ENCODE peak calls at places on chromosomes 2 and 18, in nine cellular contexts. Q is uterus, M is A673, K is upper lobe of right lung, Z is stomach, W is tibial artery, C is SJSA1, N is colonic mucosa, B is GM12878. J is an unnamed sample. For H3K4me1, the result is how much of the 10 kb centered on the place peaks cover.

GRCh38 chr2:144460981-144461766 is 58.7 kb downstream of the ZEB2 start:
- DNase-seq in Q (peak), M (peak), K (no peak), Z (no peak), W (no peak), C (peak), N (peak), B (no peak), J (no peak)

GRCh38 chr2:224941958-224942357 is 100.3 kb downstream of the DOCK10 start:
- DNase-seq in Q (no peak), M (no peak), K (no peak), Z (no peak), W (no peak), C (no peak), N (no peak), B (no peak), J (no peak)

GRCh38 chr2:55133467-55134315 is 83.4 kb upstream of the RTN4 start:
- DNase-seq in Q (peak), M (peak), K (no peak), Z (peak), W (peak), C (peak), N (no peak), B (peak), J (no peak)

GRCh38 chr2:27322301-27322765 is 564 bp downstream of the MPV17 start:
- DNase-seq in Q (no peak), M (no peak), K (no peak), Z (no peak), W (no peak), C (no peak), N (peak), B (no peak), J (no peak)

GRCh38 chr2:28342081-28342967 is 50.3 kb upstream of the FOSL2 start:
- DNase-seq in Q (peak), M (peak), K (peak), Z (peak), W (peak), C (peak), N (peak), B (no peak), J (no peak)

GRCh38 chr2:55282110-55282917 is 13.3 kb upstream of the MTIF2 start:
- DNase-seq in Q (peak), M (peak), K (peak), Z (peak), W (peak), C (peak), N (peak), B (peak), J (peak)

GRCh38 chr2:112706170-112706664 is 14.6 kb upstream of the NT5DC4 start:
- DNase-seq in Q (no peak), M (no peak), K (no peak), Z (no peak), W (no peak), C (no peak), N (no peak), B (peak), J (no peak)

GRCh38 chr2:64213607-64214275 is 69.5 kb upstream of the PELI1 start:
- DNase-seq in Q (no peak), M (no peak), K (no peak), Z (no peak), W (no peak), C (no peak), N (no peak), B (peak), J (no peak)

GRCh38 chr2:144143294-144144092 is 376.4 kb downstream of the ZEB2 start:
- DNase-seq in Q (no peak), M (no peak), K (no peak), Z (no peak), W (no peak), C (no peak), N (no peak), B (no peak), J (no peak)

GRCh38 chr18:78238404-78239089 is 741.1 kb upstream of the SALL3 start:
- DNase-seq in Q (no peak), M (peak), K (no peak), Z (no peak), W (no peak), C (no peak), N (no peak), B (no peak), J (no peak)

GRCh38 chr2:178871536-178871935 is 64.3 kb upstream of the TTN start:
- DNase-seq in Q (no peak), M (no peak), K (no peak), Z (no peak), W (no peak), C (no peak), N (no peak), B (no peak), J (no peak)

DNA sequence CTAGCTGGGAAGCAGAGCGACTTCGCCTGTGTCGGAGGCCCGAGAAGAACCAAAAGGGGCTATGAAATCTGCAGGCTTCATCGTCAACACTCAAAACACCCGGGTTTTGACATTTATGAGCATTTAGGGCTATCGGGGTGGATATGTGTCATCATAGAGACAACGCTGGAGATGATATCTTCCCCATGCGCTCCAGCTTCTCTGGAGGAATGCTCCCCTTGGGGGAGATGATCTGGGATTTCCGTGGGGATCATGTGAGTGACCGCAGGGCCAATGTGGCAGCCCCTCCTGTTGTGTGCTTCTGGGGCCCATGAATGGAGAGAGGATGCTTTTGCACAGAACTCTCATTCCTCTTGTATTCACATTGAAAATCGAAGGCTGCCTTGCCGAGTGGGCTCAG is 182.4 kb downstream of the KLHL29 start:
- DNase-seq in Q (no peak), M (no peak), K (no peak), Z (no peak), W (no peak), C (no peak), N (no peak), B (no peak), J (no peak)
- H3K4me3 ChIP-seq in Q (no peak), M (no peak), K (no peak), Z (no peak), W (no peak), C (no peak), N (no peak), B (no peak), J (no peak)

GRCh38 chr2:236752111-236752510 is 182.5 kb downstream of the ACKR3 start:
- DNase-seq in Q (no peak), M (no peak), K (no peak), Z (no peak), W (peak), C (no peak), N (no peak), B (no peak), J (no peak)
- H3K4me1 ChIP-seq in Q (under half), M (under half), K (under half), Z (under half), W (under half), C (under half), N (under half), B (under half), J (under half)

DNA sequence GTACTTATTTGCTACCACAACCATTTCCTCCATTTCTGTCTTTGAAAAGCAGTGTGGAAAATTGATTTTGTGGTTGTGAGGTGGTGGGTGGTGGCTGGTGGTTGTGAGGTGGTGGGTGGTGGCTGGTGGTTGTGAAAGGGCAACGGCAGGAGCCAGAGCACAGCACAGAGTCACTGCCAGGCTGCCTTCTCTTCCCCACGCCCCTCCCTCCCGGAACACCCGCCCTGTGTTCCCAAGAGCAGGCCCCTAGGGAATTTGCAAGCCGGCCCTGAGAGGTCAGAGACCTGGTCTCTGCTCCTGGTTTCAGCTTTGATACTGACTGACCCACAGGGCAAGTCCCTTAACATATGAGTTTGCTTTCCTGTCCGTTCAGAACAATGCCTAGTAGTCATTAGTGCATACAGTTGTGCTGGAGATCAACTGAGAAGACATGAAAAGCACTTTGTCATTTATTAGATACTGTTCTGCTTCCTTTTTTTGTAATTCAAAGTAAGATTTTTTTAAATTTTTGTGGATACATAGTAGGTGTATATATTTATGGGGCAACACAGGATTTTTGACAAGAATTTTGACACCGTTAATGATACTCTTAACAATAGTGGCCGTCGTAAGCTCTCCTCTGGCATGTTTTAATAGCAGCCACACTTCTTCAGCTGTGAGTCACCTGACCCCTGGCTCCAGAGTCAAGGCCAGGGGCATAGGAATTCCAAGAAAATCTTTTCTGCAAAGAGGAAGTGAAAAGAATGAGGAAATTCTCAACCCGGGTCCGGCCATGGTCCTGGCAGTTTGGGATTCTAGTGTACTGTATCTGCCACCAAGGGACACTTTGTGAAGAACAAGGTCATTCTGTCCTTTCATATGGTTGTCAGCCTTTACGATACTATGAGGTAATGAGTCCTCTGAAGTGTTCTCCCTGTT is 53.2 kb downstream of the ITGA6 start:
- DNase-seq in Q (peak), M (no peak), K (no peak), Z (no peak), W (no peak), C (peak), N (no peak), B (no peak), J (no peak)
- H3K4me3 ChIP-seq in Q (no peak), M (no peak), K (no peak), Z (no peak), W (no peak), C (no peak), N (no peak), B (no peak), J (no peak)

DNA sequence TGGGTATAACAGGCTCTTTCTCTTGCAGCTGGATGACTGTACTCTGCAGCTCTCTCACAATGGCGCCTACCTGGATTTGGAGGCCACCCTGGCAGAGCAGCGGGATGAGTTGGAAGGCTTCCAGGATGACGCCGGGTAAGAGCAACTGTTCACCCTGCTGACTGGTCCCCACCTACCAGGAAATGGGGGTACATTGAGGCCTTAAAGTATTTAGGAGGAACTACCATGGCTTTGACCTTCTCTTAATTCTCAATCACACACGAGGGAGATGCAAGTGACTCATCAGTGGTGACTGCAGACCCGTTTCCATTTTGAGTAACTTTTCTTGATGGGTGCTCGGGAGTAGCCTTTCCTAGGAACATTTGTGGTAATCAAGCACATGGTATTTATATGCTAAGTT is 58.0 kb downstream of the FHOD3 start:
- DNase-seq in Q (no peak), M (no peak), K (no peak), Z (no peak), W (no peak), C (no peak), N (no peak), B (no peak), J (no peak)
- H3K4me1 ChIP-seq in Q (under half), M (under half), K (under half), Z (under half), W (under half), C (under half), N (under half), B (under half), J (under half)

GRCh38 chr18:23487738-23488625 is 15.3 kb upstream of the RMC1 start:
- DNase-seq in Q (no peak), M (no peak), K (peak), Z (peak), W (peak), C (peak), N (peak), B (peak), J (no peak)
- H3K4me3 ChIP-seq in Q (peak), M (no peak), K (peak), Z (peak), W (peak), C (peak), N (peak), B (peak), J (no peak)